ENCODE peak calls at places on chromosome 5, in seven cellular contexts. X is psoas muscle, S is lower lobe of right lung, C is body of pancreas, T is Peyer's patch, D is HCT116, O is MM.1S. G is an unnamed sample.
A peak's percentile ranks its signal among the peaks of the same experiment; 100 is the strongest.

GRCh38 chr5:72141440-72142271 is 34.4 kb downstream of the MAP1B start:
- DNase-seq in X (no peak), S (no peak), C (no peak), T (no peak), D (no peak), O (no peak), G (peak; percentile 42)

GRCh38 chr5:84622485-84622884 is 237.8 kb upstream of the EDIL3 start:
- DNase-seq in X (no peak), S (no peak), C (no peak), T (no peak), D (no peak), O (no peak), G (no peak)

GRCh38 chr5:154309361-154309725 is 118.8 kb downstream of the GALNT10 start:
- DNase-seq in X (no peak), S (no peak), C (no peak), T (no peak), D (no peak), O (no peak), G (no peak)

GRCh38 chr5:59179704-59180103 is 596.8 kb downstream of the RAB3C start:
- DNase-seq in X (no peak), S (no peak), C (no peak), T (no peak), D (no peak), O (no peak), G (no peak)

GRCh38 chr5:172364773-172365172 is 81.2 kb upstream of the UBTD2 start:
- DNase-seq in X (no peak), S (no peak), C (no peak), T (no peak), D (no peak), O (peak; percentile 50), G (no peak)

GRCh38 chr5:158013939-158014338 is 155.0 kb upstream of the CLINT1 start:
- DNase-seq in X (no peak), S (no peak), C (peak; percentile 35), T (peak; percentile 50), D (no peak), O (peak; percentile 20), G (peak; percentile 33)

GRCh38 chr5:51387854-51388320 is 4.6 kb downstream of the ISL1 start:
- DNase-seq in X (no peak), S (no peak), C (no peak), T (no peak), D (no peak), O (no peak), G (peak; percentile 56)

GRCh38 chr5:78339591-78340450 is 20.6 kb upstream of the SCAMP1 start:
- DNase-seq in X (no peak), S (no peak), C (no peak), T (no peak), D (no peak), O (no peak), G (no peak)

GRCh38 chr5:141186897-141187512 is at the start of gene PCDHB9:
- DNase-seq in X (no peak), S (no peak), C (no peak), T (no peak), D (peak; percentile 6), O (peak; percentile 69), G (no peak)

GRCh38 chr5:76393035-76393680 is 9.9 kb upstream of the IQGAP2 start:
- DNase-seq in X (no peak), S (no peak), C (no peak), T (no peak), D (no peak), O (no peak), G (no peak)
- H3K27ac ChIP-seq in X (no peak overlapping the region), S (no peak overlapping the region), C (peak overlapping the region; percentile 21), T (no peak overlapping the region), D (no peak overlapping the region), O (no peak overlapping the region), G (no peak overlapping the region)

DNA sequence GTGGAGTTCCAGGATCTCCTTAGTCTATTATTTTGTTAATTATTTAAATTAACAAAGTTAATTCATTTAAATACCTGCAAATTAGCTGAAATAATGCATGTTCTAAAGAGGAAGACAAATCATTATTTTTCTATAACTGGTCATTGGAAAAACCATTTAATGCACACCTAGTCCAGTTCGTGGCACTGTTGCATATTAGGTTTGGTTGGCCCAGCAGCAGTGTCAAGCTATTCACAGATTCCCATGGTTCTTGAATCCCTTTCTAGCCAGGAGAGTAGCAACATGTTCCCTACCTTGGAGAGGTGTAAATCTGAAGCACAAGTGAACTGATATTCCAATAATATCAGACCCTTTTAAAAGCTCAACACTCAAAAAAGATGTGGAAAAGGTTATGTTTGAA is 155.2 kb downstream of the TMEM161B start:
- DNase-seq in X (no peak), S (no peak), C (no peak), T (no peak), D (no peak), O (no peak), G (no peak)
- TF ChIP-seq CTCF in X (no peak), S (no peak), C (no peak), T (no peak), D (no peak), O (no peak), G (no peak)

GRCh38 chr5:29942089-29942488 is 1251.4 kb upstream of the CDH6 start:
- DNase-seq in X (no peak), S (no peak), C (no peak), T (no peak), D (no peak), O (no peak), G (no peak)

GRCh38 chr5:29949301-29949872 is 1244.1 kb upstream of the CDH6 start:
- DNase-seq in X (no peak), S (no peak), C (no peak), T (no peak), D (no peak), O (no peak), G (no peak)

GRCh38 chr5:29939988-29940387 is 1253.5 kb upstream of the CDH6 start:
- DNase-seq in X (no peak), S (no peak), C (no peak), T (no peak), D (no peak), O (no peak), G (no peak)

DNA sequence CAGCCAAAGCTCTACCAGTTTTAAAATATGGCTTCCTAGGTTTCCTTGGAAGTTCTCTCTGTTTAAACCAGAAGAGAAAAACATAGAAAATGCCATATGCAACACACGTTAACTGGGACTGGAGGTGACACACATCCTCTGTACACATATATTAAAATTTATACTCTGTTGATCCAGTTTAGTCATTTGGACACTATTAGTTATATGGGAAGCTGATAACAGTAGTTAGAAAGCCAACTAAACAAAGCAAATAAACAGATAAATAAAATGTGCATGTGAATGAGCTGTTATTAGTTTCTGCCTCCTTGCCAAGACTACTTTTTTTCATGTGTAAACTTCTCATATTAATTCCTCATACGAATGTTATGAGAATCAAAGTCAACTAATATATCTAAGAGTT is 1249.2 kb upstream of the CDH6 start:
- DNase-seq in X (no peak), S (no peak), C (no peak), T (no peak), D (no peak), O (no peak), G (no peak)
- H3K27ac ChIP-seq in X (no peak overlapping the region), S (no peak overlapping the region), C (no peak overlapping the region), T (no peak overlapping the region), D (no peak overlapping the region), O (no peak overlapping the region), G (no peak overlapping the region)

DNA sequence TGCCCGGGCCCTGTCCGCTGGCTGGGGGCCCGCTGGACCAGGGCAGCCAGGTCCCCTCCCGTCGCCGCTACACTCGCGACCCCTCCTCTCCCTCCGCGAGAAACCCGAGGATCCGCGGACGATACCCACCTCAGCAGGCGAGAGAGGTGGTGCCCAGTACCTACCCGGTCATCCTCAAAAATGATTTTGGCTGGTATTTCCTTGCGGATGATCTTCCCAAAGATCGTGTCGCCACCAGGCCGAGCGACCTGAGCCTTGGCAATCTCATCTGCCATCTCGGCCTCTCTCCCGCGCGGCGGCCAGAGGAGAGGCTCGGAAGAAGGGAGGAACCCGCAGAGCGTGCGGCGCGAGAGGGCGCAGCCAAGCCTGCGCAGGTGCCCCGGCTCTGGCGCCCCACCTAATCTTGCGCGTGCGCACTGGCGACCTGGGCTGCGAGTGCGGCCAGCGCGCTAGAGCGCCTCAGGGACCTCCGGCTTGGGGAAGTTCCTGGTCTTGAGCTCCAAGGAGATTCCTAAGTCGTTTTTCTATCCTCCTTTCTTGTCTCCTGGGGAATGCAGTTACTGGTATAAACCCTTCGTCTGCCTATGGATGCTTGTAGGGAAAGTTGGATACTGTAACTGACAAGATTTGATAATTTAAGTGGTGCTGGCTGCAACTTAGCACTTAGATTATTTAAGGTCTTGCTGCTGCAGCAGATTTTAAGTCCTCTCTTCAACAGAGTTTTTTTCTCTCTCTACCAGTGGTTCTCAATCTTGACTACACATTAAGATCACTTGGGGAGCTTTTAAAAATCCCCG is at the start of gene HINT1:
- DNase-seq in X (peak; percentile 92), S (peak; percentile 96), C (peak; percentile 94), T (peak; percentile 97), D (peak; percentile 79), O (peak; percentile 95), G (peak; percentile 98)
- TF ChIP-seq CTCF in X (no peak), S (no peak), C (no peak), T (no peak), D (no peak), O (no peak), G (peak; percentile 16)

DNA sequence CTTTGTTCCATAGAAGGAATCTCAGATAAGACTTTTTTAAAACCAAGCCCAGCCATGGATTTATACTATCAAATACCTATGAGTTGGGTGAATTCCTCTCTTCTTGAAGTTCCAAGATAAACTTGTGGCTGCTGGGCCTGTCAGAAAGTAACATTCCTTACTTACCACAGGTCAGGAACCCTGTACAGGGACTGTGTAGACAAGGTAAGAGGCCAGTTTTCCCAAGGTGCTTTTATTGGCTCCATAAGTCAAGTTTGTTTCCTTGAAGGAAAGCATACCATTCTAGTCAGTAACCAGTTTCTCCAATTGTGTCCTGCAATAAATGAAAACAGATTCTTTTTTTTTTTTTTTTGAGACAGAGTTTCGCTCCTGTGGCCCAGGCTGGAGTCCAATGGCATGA is 8.8 kb upstream of the CLTB start:
- DNase-seq in X (no peak), S (no peak), C (no peak), T (no peak), D (no peak), O (no peak), G (no peak)
- H3K27ac ChIP-seq in X (no peak overlapping the region), S (no peak overlapping the region), C (no peak overlapping the region), T (peak overlapping the region; percentile 64), D (no peak overlapping the region), O (no peak overlapping the region), G (no peak overlapping the region)

GRCh38 chr5:149645236-149645635 is 63.9 kb downstream of the ARHGEF37 start:
- DNase-seq in X (no peak), S (no peak), C (no peak), T (no peak), D (no peak), O (no peak), G (no peak)
- TF ChIP-seq CTCF in X (no peak), S (no peak), C (no peak), T (no peak), D (no peak), O (no peak), G (no peak)

G was measured in RWPE1.